ENCODE peak calls at places on chromosome 18, in four cellular contexts. C is tibial nerve, L is Peyer's patch, K is stomach. P is an unnamed sample. For H3K4me1, the result is how much of the 10 kb centered on the place peaks cover.

GRCh38 chr18:48022531-48023330 is 92.3 kb upstream of the SMAD2 start:
- DNase-seq in C (no peak), K (no peak), L (no peak), P (no peak)

GRCh38 chr18:46070232-46070631 is 1.8 kb downstream of the PSTPIP2 start:
- DNase-seq in C (no peak), L (no peak), K (no peak), P (no peak)

GRCh38 chr18:39434223-39434622 is 1868.6 kb upstream of the CELF4 start:
- DNase-seq in C (no peak), K (no peak), L (no peak), P (no peak)

GRCh38 chr18:48999569-48999968 is 48.8 kb upstream of the SMAD7 start:
- DNase-seq in K (no peak), C (no peak), L (no peak), P (no peak)

GRCh38 chr18:24027156-24027555 is 12.6 kb downstream of the TTC39C start:
- DNase-seq in C (peak), K (no peak), L (no peak), P (peak)

GRCh38 chr18:26419746-26420145 is 128.6 kb downstream of the KCTD1 start:
- DNase-seq in K (no peak), L (no peak), C (no peak), P (no peak)

GRCh38 chr18:12296457-12296856 is 11.6 kb upstream of the TUBB6 start:
- DNase-seq in K (no peak), L (no peak), C (no peak), P (no peak)

GRCh38 chr18:75208836-75209128 is 157 bp downstream of the PTGR3 start:
- DNase-seq in K (peak), L (peak), C (no peak), P (no peak)

GRCh38 chr18:27662537-27662936 is 477.4 kb upstream of the CHST9 start:
- DNase-seq in C (no peak), L (no peak), K (no peak), P (no peak)

GRCh38 chr18:55096261-55097026 is 137.2 kb upstream of the CCDC68 start:
- DNase-seq in C (peak), L (peak), K (no peak), P (peak)

GRCh38 chr18:3540805-3541548 is 91.0 kb downstream of the TGIF1 start:
- DNase-seq in L (no peak), K (no peak), C (no peak), P (no peak)

GRCh38 chr18:70659026-70659726 is 370.3 kb downstream of the SOCS6 start:
- DNase-seq in K (no peak), L (peak), C (no peak), P (no peak)

GRCh38 chr18:26083099-26083498 is 7.3 kb downstream of the SS18 start:
- DNase-seq in C (no peak), K (no peak), L (no peak), P (no peak)

GRCh38 chr18:22550366-22550765 is 132.7 kb upstream of the CTAGE1 start:
- DNase-seq in L (no peak), K (no peak), C (no peak), P (no peak)

GRCh38 chr18:23341983-23342382 is 111.1 kb upstream of the RIOK3 start:
- DNase-seq in K (no peak), C (no peak), L (no peak), P (no peak)

GRCh38 chr18:21112543-21113105 is 1.0 kb upstream of the ROCK1 start:
- DNase-seq in C (no peak), L (no peak), K (no peak), P (no peak)

GRCh38 chr18:34821669-34822210 is 111.6 kb downstream of the DTNA start:
- DNase-seq in C (no peak), L (no peak), K (no peak), P (no peak)

GRCh38 chr18:39966275-39966674 is 1988.8 kb upstream of the PIK3C3 start:
- DNase-seq in K (no peak), L (no peak), C (no peak), P (no peak)

GRCh38 chr18:60445341-60445740 is 72.8 kb upstream of the MC4R start:
- DNase-seq in L (no peak), K (no peak), C (no peak), P (no peak)

GRCh38 chr18:67600181-67600631 is 83.7 kb upstream of the DSEL start:
- DNase-seq in C (no peak), K (no peak), L (no peak), P (no peak)

GRCh38 chr18:12336251-12336650 is 28.2 kb downstream of the TUBB6 start:
- DNase-seq in L (no peak), C (no peak), K (no peak), P (no peak)

GRCh38 chr18:52339891-52340371 is at the start of gene DCC:
- DNase-seq in K (peak), C (no peak), L (no peak), P (no peak)

GRCh38 chr18:36629095-36629604 is 199.7 kb downstream of the TPGS2 start:
- DNase-seq in C (no peak), K (no peak), L (no peak), P (no peak)

GRCh38 chr18:51051105-51051712 is 21.2 kb downstream of the SMAD4 start:
- DNase-seq in K (no peak), L (no peak), C (no peak), P (no peak)

GRCh38 chr18:48841381-48842258 is 109.1 kb downstream of the SMAD7 start:
- DNase-seq in C (no peak), K (no peak), L (no peak), P (peak)

GRCh38 chr18:2656237-2657042 is 914 bp downstream of the SMCHD1 start:
- DNase-seq in C (peak), L (peak), K (peak), P (peak)

GRCh38 chr18:25056456-25056855 is 295.5 kb downstream of the ZNF521 start:
- DNase-seq in C (no peak), L (no peak), K (no peak), P (no peak)

GRCh38 chr18:55650363-55650870 is 62.4 kb upstream of the TCF4 start:
- DNase-seq in K (no peak), C (no peak), L (no peak), P (no peak)

GRCh38 chr18:48891721-48892120 is 59.0 kb downstream of the SMAD7 start:
- DNase-seq in L (no peak), K (no peak), C (no peak), P (no peak)

GRCh38 chr18:56770873-56771272 is 119.7 kb downstream of the WDR7 start:
- DNase-seq in L (no peak), K (no peak), C (no peak), P (no peak)

GRCh38 chr18:50359806-50360205 is 15.0 kb upstream of the SKA1 start:
- DNase-seq in L (no peak), K (no peak), C (no peak), P (no peak)

GRCh38 chr18:55477537-55478300 is 110.3 kb downstream of the TCF4 start:
- DNase-seq in C (peak), K (no peak), L (no peak), P (peak)

GRCh38 chr18:77635441-77635840 is 385.8 kb downstream of the GALR1 start:
- DNase-seq in C (peak), L (no peak), K (no peak), P (no peak)

GRCh38 chr18:78685250-78685979 is 294.2 kb upstream of the SALL3 start:
- DNase-seq in L (no peak), K (peak), C (no peak), P (no peak)

GRCh38 chr18:56910967-56911366 is 235.9 kb upstream of the BOD1L2 start:
- DNase-seq in C (no peak), K (no peak), L (no peak), P (no peak)

GRCh38 chr18:77000527-77000926 is 132.1 kb downstream of the MBP start:
- DNase-seq in C (peak), K (peak), L (no peak), P (peak)

GRCh38 chr18:12630136-12630535 is 27.8 kb downstream of the SPIRE1 start:
- DNase-seq in L (no peak), K (no peak), C (no peak), P (no peak)

GRCh38 chr18:43869451-43870008 is 592.2 kb upstream of the SYT4 start:
- DNase-seq in C (no peak), K (no peak), L (no peak), P (no peak)

DNA sequence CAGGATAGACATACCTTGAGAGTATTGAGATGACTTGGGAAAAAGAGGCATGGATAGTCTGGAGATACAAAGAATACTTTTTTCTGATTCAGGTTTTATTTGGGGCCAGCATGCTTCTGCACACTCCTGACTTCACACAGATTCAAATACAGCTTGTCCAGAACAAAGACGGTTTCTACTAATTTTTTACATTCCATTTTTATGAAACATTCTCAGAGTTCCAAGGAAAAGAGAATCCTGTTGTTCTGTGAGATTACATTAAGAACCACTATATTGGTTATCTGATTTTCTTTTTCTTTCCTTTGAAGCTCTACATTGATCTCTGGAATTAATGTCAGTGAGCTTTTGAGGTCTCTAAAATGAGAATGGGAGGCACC is 41.0 kb downstream of the PTPRM start:
- DNase-seq in L (no peak), K (no peak), C (no peak), P (no peak)
- H3K4me1 ChIP-seq in L (under half), K (under half), C (under half), P (half or more)

DNA sequence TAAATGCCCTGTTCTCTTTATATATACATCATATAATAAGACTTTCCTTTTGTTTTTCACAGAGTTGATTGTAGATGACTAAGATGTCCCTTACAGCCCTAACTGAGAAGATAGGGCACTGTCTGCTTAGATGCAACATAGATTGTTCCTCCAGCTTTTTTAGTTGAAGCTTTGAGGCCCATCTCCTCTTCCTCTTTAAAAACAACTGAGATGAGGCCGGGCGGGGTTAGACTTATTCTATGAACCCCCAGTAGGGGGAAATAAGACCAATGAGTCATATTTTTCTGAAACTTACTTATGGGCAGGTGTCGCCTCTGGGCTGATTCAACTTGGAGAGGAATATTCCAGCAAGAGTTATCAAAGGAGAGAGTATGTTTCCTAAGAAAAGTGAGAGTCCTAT is 84.6 kb downstream of the FBXO15 start:
- DNase-seq in C (no peak), L (no peak), K (no peak), P (no peak)
- TF ChIP-seq CTCF in C (no peak), L (no peak), K (no peak), P (no peak)

DNA sequence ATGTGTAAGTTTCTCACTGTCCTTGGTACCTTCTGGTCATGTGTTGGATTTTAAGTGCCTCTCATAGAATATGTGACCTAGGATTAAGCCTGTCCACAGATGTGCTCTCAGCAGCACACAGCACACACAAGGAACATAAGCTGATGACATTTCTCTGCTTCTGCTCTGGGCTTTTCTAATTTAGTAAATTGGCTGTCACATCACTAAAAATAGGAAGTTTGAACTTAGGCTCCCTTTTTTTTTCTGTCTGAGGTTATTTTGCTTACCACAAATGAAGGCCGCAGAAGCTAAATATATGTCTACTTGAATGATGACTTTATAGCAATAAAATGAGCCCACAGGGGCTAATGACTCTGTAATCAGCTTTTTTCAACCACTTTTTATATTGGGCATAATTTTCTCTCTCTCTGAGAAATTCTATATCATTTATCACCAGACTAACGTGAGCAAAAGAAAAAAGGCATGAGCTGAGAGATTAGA is 150.2 kb upstream of the KLHL14 start:
- DNase-seq in L (no peak), C (no peak), K (no peak), P (no peak)
- H3K4me3 ChIP-seq in L (no peak), C (no peak), K (no peak), P (no peak)

GRCh38 chr18:9803698-9804516 is 81.9 kb upstream of the TXNDC2 start:
- DNase-seq in L (no peak), K (no peak), C (no peak), P (no peak)

GRCh38 chr18:9804517-9805104 is 81.2 kb upstream of the TXNDC2 start:
- DNase-seq in C (no peak), L (no peak), K (no peak), P (peak)

GRCh38 chr18:9806905-9807304 is 78.9 kb upstream of the TXNDC2 start:
- DNase-seq in C (no peak), L (no peak), K (no peak), P (no peak)

GRCh38 chr18:9802175-9802747 is 83.5 kb upstream of the TXNDC2 start:
- DNase-seq in C (no peak), L (no peak), K (no peak), P (no peak)

DNA sequence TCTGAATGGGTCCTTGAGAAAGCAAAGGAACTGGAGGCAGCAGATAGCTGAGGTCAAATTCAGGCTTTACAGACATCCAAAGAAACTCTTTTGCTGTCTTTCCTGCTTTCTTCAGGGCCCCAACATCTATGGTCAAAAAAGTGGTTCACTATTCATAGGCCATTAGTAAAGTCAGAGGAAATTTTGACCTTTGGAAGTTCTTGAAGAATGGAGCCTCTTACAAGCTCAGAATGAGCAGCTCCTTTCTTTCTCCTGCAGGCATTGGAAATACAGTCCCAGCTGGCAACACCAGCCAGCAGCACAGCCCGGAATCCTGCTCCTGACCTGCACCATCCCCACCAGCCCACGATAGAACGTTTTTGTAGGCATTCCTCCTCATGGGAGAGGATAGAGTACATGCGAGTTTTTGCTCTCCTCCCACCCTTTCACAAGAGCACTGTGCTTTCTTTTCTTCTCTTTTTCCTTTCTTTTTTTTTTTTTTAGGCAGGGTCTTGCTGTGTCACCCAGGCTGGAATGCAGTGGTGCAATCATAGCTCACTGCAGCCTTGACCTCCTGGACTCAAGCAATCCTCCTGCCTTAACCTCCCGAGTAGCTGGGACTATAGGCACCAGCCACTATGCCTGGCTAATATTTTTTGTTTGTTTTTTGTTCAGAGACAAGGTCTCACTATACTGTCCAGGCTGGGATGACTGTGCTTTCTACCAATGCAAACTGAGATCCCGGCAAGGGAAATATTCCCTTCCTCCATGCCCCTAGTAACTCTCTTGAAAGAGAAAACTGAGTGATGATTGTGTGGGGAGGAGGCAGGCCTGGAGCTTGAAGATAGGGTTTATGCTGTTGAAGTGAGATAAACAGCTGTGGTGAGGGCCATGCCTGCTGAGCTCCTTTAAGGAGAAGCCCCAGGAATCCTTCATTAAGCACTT is 82.7 kb upstream of the TXNDC2 start:
- DNase-seq in C (no peak), L (no peak), K (no peak), P (no peak)
- H3K4me1 ChIP-seq in C (half or more), L (under half), K (under half), P (under half)

DNA sequence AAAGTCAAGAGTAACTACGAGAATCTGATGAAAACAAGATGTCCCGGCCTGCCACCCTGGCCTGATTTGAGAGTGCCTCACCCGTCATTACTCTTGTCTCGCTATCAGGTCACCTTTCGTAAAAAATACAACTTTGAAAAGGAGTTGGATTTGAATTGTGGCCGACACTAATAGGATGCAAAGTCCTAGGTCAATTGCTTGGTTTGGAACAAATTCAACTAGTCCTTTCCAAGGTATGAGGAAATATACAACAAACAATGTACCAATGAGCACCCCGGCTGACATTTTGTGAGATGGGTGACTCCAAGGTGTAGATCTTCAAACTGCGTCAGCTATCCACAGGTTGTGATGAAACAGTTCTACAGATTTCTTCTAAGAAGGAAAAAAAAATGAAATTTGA is 77.8 kb downstream of the BCL2 start:
- DNase-seq in K (no peak), C (no peak), L (no peak), P (no peak)
- TF ChIP-seq CTCF in K (no peak), C (no peak), L (no peak), P (no peak)

DNA sequence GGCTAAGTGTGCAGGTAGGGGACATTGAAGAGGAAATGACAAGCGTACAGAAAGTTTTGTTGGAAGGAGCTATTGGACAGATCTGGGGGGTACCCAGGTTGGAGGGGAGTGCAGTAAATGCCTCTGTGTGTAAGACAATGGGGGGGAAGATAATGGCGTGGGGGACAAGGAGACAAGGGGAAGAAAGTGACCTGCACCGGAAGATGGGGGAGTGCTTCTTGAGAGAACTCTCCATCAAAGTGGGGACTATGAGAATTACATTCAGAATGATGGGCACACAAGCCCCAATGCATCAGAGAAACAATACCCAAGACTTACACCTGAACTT is 189.9 kb downstream of the ALPK2 start:
- DNase-seq in C (no peak), K (no peak), L (no peak), P (no peak)
- H3K4me3 ChIP-seq in C (no peak), K (peak), L (peak), P (peak)